ENCODE peak calls at places on chromosomes 3 and 15, in eight cellular contexts. A, Y, Q, F, S, I, H and T are unnamed samples.
A peak's percentile ranks its signal among the peaks of the same experiment; 100 is the strongest.

GRCh38 chr3:71714595-71714994 is 10.6 kb downstream of the EIF4E3 start:
- DNase-seq in A (no peak), Y (no peak), Q (no peak), F (no peak), S (no peak), I (no peak), H (no peak), T (no peak)

GRCh38 chr15:75202251-75203016 is 752 bp downstream of the C15orf39 start:
- DNase-seq in A (peak; percentile 95), Y (peak; percentile 83), Q (peak; percentile 86), F (peak; percentile 52), S (peak; percentile 59), I (peak; percentile 67), H (peak; percentile 81), T (peak; percentile 80)

GRCh38 chr3:54836876-54837275 is 91.0 kb downstream of the LRTM1 start:
- DNase-seq in A (no peak), Y (no peak), Q (no peak), F (no peak), S (no peak), I (no peak), H (no peak), T (no peak)

GRCh38 chr3:195110647-195111321 is 160.2 kb downstream of the XXYLT1 start:
- DNase-seq in A (peak; percentile 14), Y (no peak), Q (no peak), F (no peak), S (no peak), I (no peak), H (no peak), T (no peak)

GRCh38 chr15:61794276-61794675 is 266.0 kb downstream of the VPS13C start:
- DNase-seq in A (no peak), Y (no peak), Q (no peak), F (no peak), S (no peak), I (peak; percentile 41), H (no peak), T (peak; percentile 13)

GRCh38 chr3:32216172-32216783 is 22.2 kb upstream of the CMTM8 start:
- DNase-seq in A (no peak), Y (no peak), Q (no peak), F (no peak), S (no peak), I (no peak), H (no peak), T (no peak)

GRCh38 chr3:10395671-10396070 is 74.8 kb upstream of the SEC13 start:
- DNase-seq in A (peak; percentile 84), Y (no peak), Q (no peak), F (no peak), S (no peak), I (no peak), H (no peak), T (no peak)

GRCh38 chr3:112115161-112115739 is 17.8 kb downstream of the GCSAM start:
- DNase-seq in A (no peak), Y (no peak), Q (no peak), F (no peak), S (no peak), I (no peak), H (no peak), T (no peak)

GRCh38 chr3:86771741-86772512 is 219.0 kb downstream of the VGLL3 start:
- DNase-seq in A (no peak), Y (no peak), Q (no peak), F (no peak), S (no peak), I (no peak), H (no peak), T (no peak)

GRCh38 chr3:52118156-52118875 is 35.9 kb downstream of the POC1A start:
- DNase-seq in A (no peak), Y (no peak), Q (no peak), F (no peak), S (no peak), I (no peak), H (no peak), T (no peak)

GRCh38 chr3:42159706-42160472 is 68.7 kb downstream of the TRAK1 start:
- DNase-seq in A (peak; percentile 59), Y (peak; percentile 88), Q (no peak), F (no peak), S (peak; percentile 36), I (peak; percentile 10), H (no peak), T (peak; percentile 13)

GRCh38 chr15:75353604-75354003 is 6.8 kb downstream of the NEIL1 start:
- DNase-seq in A (no peak), Y (no peak), Q (no peak), F (no peak), S (no peak), I (no peak), H (no peak), T (no peak)

GRCh38 chr3:46701211-46701939 is at the start of gene TMIE:
- DNase-seq in A (no peak), Y (no peak), Q (no peak), F (no peak), S (no peak), I (no peak), H (no peak), T (no peak)

GRCh38 chr15:61794881-61795280 is 265.4 kb downstream of the VPS13C start:
- DNase-seq in A (no peak), Y (no peak), Q (no peak), F (no peak), S (no peak), I (peak; percentile 46), H (no peak), T (peak; percentile 2)

GRCh38 chr3:40720351-40720750 is 195.6 kb downstream of the ZNF621 start:
- DNase-seq in A (no peak), Y (no peak), Q (no peak), F (no peak), S (no peak), I (no peak), H (no peak), T (no peak)

GRCh38 chr15:62698646-62699045 is 343.9 kb upstream of the TPM1 start:
- DNase-seq in A (no peak), Y (no peak), Q (no peak), F (no peak), S (no peak), I (no peak), H (no peak), T (no peak)

GRCh38 chr3:36695769-36696137 is 68.6 kb downstream of the DCLK3 start:
- DNase-seq in A (no peak), Y (no peak), Q (peak; percentile 91), F (peak; percentile 70), S (no peak), I (peak; percentile 74), H (no peak), T (peak; percentile 72)

GRCh38 chr15:52295421-52295991 is at the start of gene MYO5C:
- DNase-seq in A (no peak), Y (peak; percentile 93), Q (no peak), F (no peak), S (peak; percentile 95), I (no peak), H (no peak), T (peak; percentile 13)

GRCh38 chr15:94582368-94582767 is 351.0 kb downstream of the MCTP2 start:
- DNase-seq in A (peak; percentile 43), Y (peak; percentile 13), Q (no peak), F (no peak), S (peak; percentile 85), I (no peak), H (peak; percentile 3), T (no peak)

GRCh38 chr3:119600732-119601131 is 3.0 kb downstream of the PLA1A start:
- DNase-seq in A (peak; percentile 73), Y (no peak), Q (no peak), F (no peak), S (no peak), I (no peak), H (peak; percentile 3), T (peak; percentile 15)

GRCh38 chr3:46931631-46932441 is 44.7 kb downstream of the CCDC12 start:
- DNase-seq in A (peak; percentile 35), Y (peak; percentile 55), Q (peak; percentile 39), F (no peak), S (peak; percentile 62), I (peak; percentile 49), H (no peak), T (peak; percentile 65)

GRCh38 chr15:58627706-58628105 is 121.8 kb downstream of the ADAM10 start:
- DNase-seq in A (no peak), Y (no peak), Q (no peak), F (no peak), S (peak; percentile 49), I (peak; percentile 32), H (no peak), T (no peak)